ENCODE peak calls at places on chromosomes 7 and 10, in four cellular contexts. S is activated CD4-positive, CD25-positive, alpha-beta regulatory T cell treated with anti-CD3 and anti-CD28 coated beads, Interleukin-2, amount 50 U/mL, for 72 hours; A is GM18507; X is tibial artery. E is an unnamed sample.

GRCh38 chr7:50359995-50360925 is 55.7 kb downstream of the IKZF1 start:
- DNase-seq in S (peak), A (no peak), X (no peak), E (no peak)

GRCh38 chr10:122448600-122448999 is 5.9 kb upstream of the ARMS2 start:
- DNase-seq in X (no peak), S (no peak), A (no peak), E (no peak)

GRCh38 chr10:33193057-33193866 is 141.2 kb downstream of the NRP1 start:
- DNase-seq in A (peak), S (peak), X (peak), E (peak)

GRCh38 chr7:66859794-66860645 is 61.0 kb upstream of the TMEM248 start:
- DNase-seq in S (no peak), A (no peak), X (no peak), E (peak)

GRCh38 chr7:29146888-29147609 is 712 bp upstream of the CPVL start:
- DNase-seq in A (no peak), S (no peak), X (no peak), E (peak)

GRCh38 chr7:81515009-81515408 is 254.8 kb downstream of the HGF start:
- DNase-seq in A (no peak), S (no peak), X (no peak), E (no peak)

GRCh38 chr7:44894881-44895600 is 9.7 kb upstream of the PURB start:
- DNase-seq in A (no peak), S (no peak), X (no peak), E (no peak)

GRCh38 chr10:84208023-84208422 is 13.7 kb downstream of the CDHR1 start:
- DNase-seq in S (no peak), X (peak), A (no peak), E (no peak)

GRCh38 chr7:102814025-102814471 is 65.2 kb downstream of the FAM185A start:
- DNase-seq in X (no peak), S (no peak), A (no peak), E (no peak)

GRCh38 chr7:26686448-26686981 is 177.9 kb downstream of the SKAP2 start:
- DNase-seq in X (no peak), A (no peak), S (no peak), E (no peak)

GRCh38 chr7:157985636-157986035 is 602.0 kb downstream of the PTPRN2 start:
- DNase-seq in X (no peak), S (no peak), A (no peak), E (no peak)

GRCh38 chr10:29623797-29624196 is 11.0 kb downstream of the SVIL start:
- DNase-seq in A (no peak), S (no peak), X (no peak), E (no peak)

GRCh38 chr7:25669954-25670841 is 441.9 kb upstream of the NPVF start:
- DNase-seq in S (no peak), A (no peak), X (peak), E (peak)

GRCh38 chr7:74093671-74094223 is 10.1 kb downstream of the LIMK1 start:
- DNase-seq in X (no peak), S (no peak), A (no peak), E (no peak)

GRCh38 chr7:38178695-38179344 is 775 bp downstream of the STARD3NL start:
- DNase-seq in A (peak), X (no peak), S (no peak), E (peak)

GRCh38 chr7:46838463-46838862 is 743.4 kb downstream of the TNS3 start:
- DNase-seq in X (no peak), S (no peak), A (no peak), E (no peak)

GRCh38 chr7:48454750-48455192 is 283.5 kb downstream of the ABCA13 start:
- DNase-seq in A (no peak), S (no peak), X (no peak), E (no peak)

GRCh38 chr7:112129655-112130323 is 76.4 kb downstream of the DOCK4 start:
- DNase-seq in S (no peak), X (no peak), A (no peak), E (peak)

E was measured in gastrocnemius medialis.